ENCODE peak calls at places on chromosomes 2 and 18, in eight cellular contexts. One of them, this sample, is unnamed.

GRCh38 chr2:143575340-143575739 is 446.1 kb downstream of the ARHGAP15 start:
- DNase-seq in mammary epithelial cell: no peak
- DNase-seq in body of pancreas: no peak
- DNase-seq in fibroblast of lung: peak; percentile 27
- DNase-seq in kidney: no peak
- DNase-seq in GM12878: no peak
- DNase-seq in hepatocyte: no peak
- DNase-seq in heart left ventricle: no peak
- DNase-seq in this sample: peak; percentile 16

GRCh38 chr2:231258696-231259095 is 60.3 kb downstream of the ARMC9 start:
- DNase-seq in mammary epithelial cell: no peak
- DNase-seq in body of pancreas: no peak
- DNase-seq in fibroblast of lung: no peak
- DNase-seq in kidney: no peak
- DNase-seq in GM12878: no peak
- DNase-seq in hepatocyte: peak; percentile 26
- DNase-seq in heart left ventricle: no peak
- DNase-seq in this sample: no peak

GRCh38 chr18:49527631-49528327 is 34.1 kb upstream of the LIPG start:
- DNase-seq in mammary epithelial cell: no peak
- DNase-seq in body of pancreas: no peak
- DNase-seq in fibroblast of lung: no peak
- DNase-seq in kidney: no peak
- DNase-seq in GM12878: no peak
- DNase-seq in hepatocyte: no peak
- DNase-seq in heart left ventricle: no peak
- DNase-seq in this sample: no peak

GRCh38 chr18:11850821-11851155 is 425 bp upstream of the CHMP1B start:
- DNase-seq in mammary epithelial cell: peak; percentile 68
- DNase-seq in body of pancreas: no peak
- DNase-seq in fibroblast of lung: peak; percentile 80
- DNase-seq in kidney: no peak
- DNase-seq in GM12878: no peak
- DNase-seq in hepatocyte: no peak
- DNase-seq in heart left ventricle: no peak
- DNase-seq in this sample: no peak

GRCh38 chr18:36402765-36403396 is 105.4 kb downstream of the FHOD3 start:
- DNase-seq in mammary epithelial cell: no peak
- DNase-seq in body of pancreas: peak; percentile 29
- DNase-seq in fibroblast of lung: peak; percentile 11
- DNase-seq in kidney: no peak
- DNase-seq in GM12878: no peak
- DNase-seq in hepatocyte: no peak
- DNase-seq in heart left ventricle: peak; percentile 80
- DNase-seq in this sample: peak; percentile 31

GRCh38 chr2:111948832-111949231 is 50.4 kb downstream of the MERTK start:
- DNase-seq in mammary epithelial cell: no peak
- DNase-seq in body of pancreas: no peak
- DNase-seq in fibroblast of lung: no peak
- DNase-seq in kidney: no peak
- DNase-seq in GM12878: no peak
- DNase-seq in hepatocyte: no peak
- DNase-seq in heart left ventricle: no peak
- DNase-seq in this sample: no peak

GRCh38 chr2:191298306-191298705 is 53.1 kb downstream of the MYO1B start:
- DNase-seq in mammary epithelial cell: no peak
- DNase-seq in body of pancreas: no peak
- DNase-seq in fibroblast of lung: no peak
- DNase-seq in kidney: no peak
- DNase-seq in GM12878: no peak
- DNase-seq in hepatocyte: no peak
- DNase-seq in heart left ventricle: no peak
- DNase-seq in this sample: no peak

GRCh38 chr18:47790036-47790435 is 140.4 kb downstream of the SMAD2 start:
- DNase-seq in mammary epithelial cell: no peak
- DNase-seq in body of pancreas: no peak
- DNase-seq in fibroblast of lung: no peak
- DNase-seq in kidney: no peak
- DNase-seq in GM12878: no peak
- DNase-seq in hepatocyte: no peak
- DNase-seq in heart left ventricle: no peak
- DNase-seq in this sample: no peak

GRCh38 chr18:60202702-60203101 is 169.9 kb downstream of the MC4R start:
- DNase-seq in mammary epithelial cell: no peak
- DNase-seq in body of pancreas: no peak
- DNase-seq in fibroblast of lung: no peak
- DNase-seq in kidney: no peak
- DNase-seq in GM12878: no peak
- DNase-seq in hepatocyte: no peak
- DNase-seq in heart left ventricle: no peak
- DNase-seq in this sample: no peak

GRCh38 chr2:2222931-2223330 is 108.1 kb downstream of the MYT1L start:
- DNase-seq in mammary epithelial cell: no peak
- DNase-seq in body of pancreas: no peak
- DNase-seq in fibroblast of lung: no peak
- DNase-seq in kidney: no peak
- DNase-seq in GM12878: no peak
- DNase-seq in hepatocyte: no peak
- DNase-seq in heart left ventricle: no peak
- DNase-seq in this sample: no peak

GRCh38 chr2:240570531-240571313 is 2.4 kb downstream of the RNPEPL1 start:
- DNase-seq in mammary epithelial cell: no peak
- DNase-seq in body of pancreas: peak; percentile 12
- DNase-seq in fibroblast of lung: no peak
- DNase-seq in kidney: peak; percentile 71
- DNase-seq in GM12878: no peak
- DNase-seq in hepatocyte: no peak
- DNase-seq in heart left ventricle: peak; percentile 48
- DNase-seq in this sample: peak; percentile 7

GRCh38 chr2:217661378-217661777 is 341.4 kb downstream of the TNS1 start:
- DNase-seq in mammary epithelial cell: no peak
- DNase-seq in body of pancreas: no peak
- DNase-seq in fibroblast of lung: no peak
- DNase-seq in kidney: no peak
- DNase-seq in GM12878: no peak
- DNase-seq in hepatocyte: no peak
- DNase-seq in heart left ventricle: no peak
- DNase-seq in this sample: no peak

GRCh38 chr2:106075038-106075437 is 119.1 kb downstream of the UXS1 start:
- DNase-seq in mammary epithelial cell: no peak
- DNase-seq in body of pancreas: no peak
- DNase-seq in fibroblast of lung: no peak
- DNase-seq in kidney: no peak
- DNase-seq in GM12878: no peak
- DNase-seq in hepatocyte: no peak
- DNase-seq in heart left ventricle: no peak
- DNase-seq in this sample: no peak

GRCh38 chr2:29747786-29748470 is 173.5 kb downstream of the ALK start:
- DNase-seq in mammary epithelial cell: peak; percentile 100
- DNase-seq in body of pancreas: no peak
- DNase-seq in fibroblast of lung: peak; percentile 56
- DNase-seq in kidney: no peak
- DNase-seq in GM12878: no peak
- DNase-seq in hepatocyte: no peak
- DNase-seq in heart left ventricle: no peak
- DNase-seq in this sample: peak; percentile 55

GRCh38 chr18:68316636-68317035 is 398.3 kb downstream of the TMX3 start:
- DNase-seq in mammary epithelial cell: peak; percentile 5
- DNase-seq in body of pancreas: no peak
- DNase-seq in fibroblast of lung: peak; percentile 38
- DNase-seq in kidney: no peak
- DNase-seq in GM12878: no peak
- DNase-seq in hepatocyte: no peak
- DNase-seq in heart left ventricle: no peak
- DNase-seq in this sample: no peak

GRCh38 chr2:139480251-139480650 is 700.1 kb upstream of the NXPH2 start:
- DNase-seq in mammary epithelial cell: no peak
- DNase-seq in body of pancreas: no peak
- DNase-seq in fibroblast of lung: no peak
- DNase-seq in kidney: no peak
- DNase-seq in GM12878: no peak
- DNase-seq in hepatocyte: no peak
- DNase-seq in heart left ventricle: no peak
- DNase-seq in this sample: no peak

GRCh38 chr2:152200562-152201465 is 25.3 kb upstream of the STAM2 start:
- DNase-seq in mammary epithelial cell: peak; percentile 100
- DNase-seq in body of pancreas: peak; percentile 69
- DNase-seq in fibroblast of lung: peak; percentile 96
- DNase-seq in kidney: peak; percentile 88
- DNase-seq in GM12878: no peak
- DNase-seq in hepatocyte: peak; percentile 65
- DNase-seq in heart left ventricle: peak; percentile 86
- DNase-seq in this sample: no peak

GRCh38 chr18:7955175-7955574 is 388.1 kb downstream of the PTPRM start:
- DNase-seq in mammary epithelial cell: no peak
- DNase-seq in body of pancreas: no peak
- DNase-seq in fibroblast of lung: no peak
- DNase-seq in kidney: peak; percentile 37
- DNase-seq in GM12878: no peak
- DNase-seq in hepatocyte: no peak
- DNase-seq in heart left ventricle: no peak
- DNase-seq in this sample: no peak

GRCh38 chr18:35343936-35344735 is at the start of gene ZNF24:
- DNase-seq in mammary epithelial cell: peak; percentile 87
- DNase-seq in body of pancreas: peak; percentile 97
- DNase-seq in fibroblast of lung: peak; percentile 91
- DNase-seq in kidney: peak; percentile 99
- DNase-seq in GM12878: peak; percentile 61
- DNase-seq in hepatocyte: peak; percentile 98
- DNase-seq in heart left ventricle: peak; percentile 98
- DNase-seq in this sample: peak; percentile 96

GRCh38 chr18:35345460-35345921 is 1.3 kb upstream of the ZNF24 start:
- DNase-seq in mammary epithelial cell: no peak
- DNase-seq in body of pancreas: peak; percentile 24
- DNase-seq in fibroblast of lung: peak; percentile 43
- DNase-seq in kidney: no peak
- DNase-seq in GM12878: peak; percentile 17
- DNase-seq in hepatocyte: peak; percentile 41
- DNase-seq in heart left ventricle: no peak
- DNase-seq in this sample: no peak

GRCh38 chr18:35345950-35346349 is 1.7 kb upstream of the ZNF24 start:
- DNase-seq in mammary epithelial cell: no peak
- DNase-seq in body of pancreas: no peak
- DNase-seq in fibroblast of lung: no peak
- DNase-seq in kidney: no peak
- DNase-seq in GM12878: no peak
- DNase-seq in hepatocyte: no peak
- DNase-seq in heart left ventricle: no peak
- DNase-seq in this sample: no peak

GRCh38 chr18:35344736-35345459 is 678 bp upstream of the ZNF24 start:
- DNase-seq in mammary epithelial cell: no peak
- DNase-seq in body of pancreas: peak; percentile 37
- DNase-seq in fibroblast of lung: no peak
- DNase-seq in kidney: peak; percentile 71
- DNase-seq in GM12878: no peak
- DNase-seq in hepatocyte: peak; percentile 13
- DNase-seq in heart left ventricle: no peak
- DNase-seq in this sample: no peak

DNA sequence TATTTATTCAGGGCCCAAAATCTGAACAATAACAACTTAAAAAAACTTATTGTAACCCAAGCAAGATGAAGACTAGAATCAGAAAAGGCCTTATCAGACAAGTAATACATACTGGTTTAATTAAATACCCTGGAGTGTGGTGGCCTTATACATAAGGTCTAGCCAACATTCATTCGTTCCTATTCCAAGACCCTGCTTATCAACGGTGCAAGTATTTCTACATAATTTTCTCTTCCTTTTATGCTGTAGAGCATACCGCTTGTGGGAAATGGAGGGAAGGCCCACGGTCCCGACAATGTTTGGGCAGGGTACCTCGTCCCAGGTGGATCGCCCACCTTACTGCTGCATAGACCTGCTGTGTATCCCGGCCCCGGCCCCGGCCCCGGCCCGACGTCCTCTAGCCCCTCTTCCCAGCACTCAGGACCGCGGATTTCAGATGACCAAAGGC is 708 bp downstream of the ZNF24 start:
- DNase-seq in mammary epithelial cell: no peak
- DNase-seq in body of pancreas: no peak
- DNase-seq in fibroblast of lung: peak; percentile 2
- DNase-seq in kidney: no peak
- DNase-seq in GM12878: no peak
- DNase-seq in hepatocyte: no peak
- DNase-seq in heart left ventricle: no peak
- DNase-seq in this sample: no peak
- H3K4me3 ChIP-seq in mammary epithelial cell: peak overlapping the region; percentile 92
- H3K4me3 ChIP-seq in body of pancreas: peak overlapping the region; percentile 75
- H3K4me3 ChIP-seq in fibroblast of lung: peak overlapping the region; percentile 78
- H3K4me3 ChIP-seq in kidney: peak overlapping the region; percentile 96
- H3K4me3 ChIP-seq in GM12878: peak overlapping the region; percentile 82
- H3K4me3 ChIP-seq in hepatocyte: peak overlapping the region; percentile 87
- H3K4me3 ChIP-seq in heart left ventricle: peak overlapping the region; percentile 100
- H3K4me3 ChIP-seq in this sample: peak overlapping the region; percentile 64

GRCh38 chr18:14104906-14105748 is 27.1 kb downstream of the ZNF519 start:
- DNase-seq in mammary epithelial cell: no peak
- DNase-seq in body of pancreas: no peak
- DNase-seq in fibroblast of lung: no peak
- DNase-seq in kidney: no peak
- DNase-seq in GM12878: no peak
- DNase-seq in hepatocyte: no peak
- DNase-seq in heart left ventricle: no peak
- DNase-seq in this sample: no peak

GRCh38 chr18:14106906-14107305 is 25.3 kb downstream of the ZNF519 start:
- DNase-seq in mammary epithelial cell: no peak
- DNase-seq in body of pancreas: no peak
- DNase-seq in fibroblast of lung: no peak
- DNase-seq in kidney: no peak
- DNase-seq in GM12878: no peak
- DNase-seq in hepatocyte: no peak
- DNase-seq in heart left ventricle: no peak
- DNase-seq in this sample: no peak
- TF ChIP-seq CTCF in mammary epithelial cell: no peak
- TF ChIP-seq CTCF in body of pancreas: no peak
- TF ChIP-seq CTCF in fibroblast of lung: no peak
- TF ChIP-seq CTCF in kidney: no peak
- TF ChIP-seq CTCF in GM12878: no peak
- TF ChIP-seq CTCF in hepatocyte: no peak
- TF ChIP-seq CTCF in heart left ventricle: no peak
- TF ChIP-seq CTCF in this sample: no peak

GRCh38 chr2:108884629-108885028 is 98.1 kb downstream of the CCDC138 start:
- DNase-seq in mammary epithelial cell: peak; percentile 35
- DNase-seq in body of pancreas: no peak
- DNase-seq in fibroblast of lung: peak; percentile 20
- DNase-seq in kidney: no peak
- DNase-seq in GM12878: no peak
- DNase-seq in hepatocyte: no peak
- DNase-seq in heart left ventricle: no peak
- DNase-seq in this sample: no peak
- H3K9me3 ChIP-seq in mammary epithelial cell: no peaks in the 10 kb centered on the region
- H3K9me3 ChIP-seq in body of pancreas: no peaks in the 10 kb centered on the region
- H3K9me3 ChIP-seq in fibroblast of lung: no peaks in the 10 kb centered on the region
- H3K9me3 ChIP-seq in kidney: peaks cover 11% of the 10 kb centered on the region
- H3K9me3 ChIP-seq in GM12878: peaks cover 2% of the 10 kb centered on the region
- H3K9me3 ChIP-seq in hepatocyte: peaks cover 21% of the 10 kb centered on the region
- H3K9me3 ChIP-seq in heart left ventricle: peaks cover 38% of the 10 kb centered on the region
- H3K9me3 ChIP-seq in this sample: peaks cover 11% of the 10 kb centered on the region

DNA sequence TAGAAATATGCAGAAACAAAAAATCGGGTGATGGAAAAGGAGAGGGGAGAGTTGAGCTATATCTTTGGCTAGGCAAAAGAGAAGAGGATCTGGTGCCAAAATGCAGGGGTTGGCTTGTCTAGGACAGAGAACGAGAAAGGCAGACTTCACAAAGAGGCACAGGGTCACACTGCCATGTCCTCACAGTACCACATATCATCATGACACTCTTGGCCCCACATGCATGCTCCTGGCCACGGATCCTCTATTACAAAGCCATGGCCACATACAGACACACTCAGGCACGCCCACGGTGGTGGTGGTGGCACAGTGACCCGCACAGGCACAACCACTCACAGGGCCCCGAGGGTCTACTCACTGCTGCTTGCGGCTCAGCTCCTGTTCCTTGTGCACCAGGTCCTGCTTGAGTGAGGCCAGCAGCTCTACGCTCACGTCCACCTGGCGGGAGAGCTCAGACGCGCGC is 15.9 kb downstream of the FBXO41 start:
- DNase-seq in mammary epithelial cell: no peak
- DNase-seq in body of pancreas: no peak
- DNase-seq in fibroblast of lung: no peak
- DNase-seq in kidney: no peak
- DNase-seq in GM12878: no peak
- DNase-seq in hepatocyte: no peak
- DNase-seq in heart left ventricle: no peak
- DNase-seq in this sample: peak; percentile 58
- H3K4me3 ChIP-seq in mammary epithelial cell: peak overlapping the region; percentile 50
- H3K4me3 ChIP-seq in body of pancreas: no peak overlapping the region
- H3K4me3 ChIP-seq in fibroblast of lung: no peak overlapping the region
- H3K4me3 ChIP-seq in kidney: no peak overlapping the region
- H3K4me3 ChIP-seq in GM12878: no peak overlapping the region
- H3K4me3 ChIP-seq in hepatocyte: no peak overlapping the region
- H3K4me3 ChIP-seq in heart left ventricle: no peak overlapping the region
- H3K4me3 ChIP-seq in this sample: peak overlapping the region; percentile 37